ENCODE peak calls at places on chromosome 12, in four cellular contexts. One of them, this sample, is unnamed.

GRCh38 chr12:79822475-79822874 is 112.4 kb downstream of the PPP1R12A start:
- DNase-seq in heart left ventricle: no peak
- DNase-seq in GM23338: no peak
- DNase-seq in mucosa of descending colon: no peak
- DNase-seq in this sample: no peak

GRCh38 chr12:112010415-112011344 is 2.3 kb downstream of the TMEM116 start:
- DNase-seq in heart left ventricle: no peak
- DNase-seq in GM23338: no peak
- DNase-seq in mucosa of descending colon: no peak
- DNase-seq in this sample: no peak

GRCh38 chr12:75661927-75662326 is 150.5 kb upstream of the KRR1 start:
- DNase-seq in heart left ventricle: no peak
- DNase-seq in GM23338: no peak
- DNase-seq in mucosa of descending colon: no peak
- DNase-seq in this sample: peak

GRCh38 chr12:63965936-63966602 is 121.6 kb downstream of the SRGAP1 start:
- DNase-seq in heart left ventricle: no peak
- DNase-seq in GM23338: no peak
- DNase-seq in mucosa of descending colon: no peak
- DNase-seq in this sample: no peak

GRCh38 chr12:68611094-68611818 is 557 bp downstream of the RAP1B start:
- DNase-seq in heart left ventricle: peak
- DNase-seq in GM23338: peak
- DNase-seq in mucosa of descending colon: peak
- DNase-seq in this sample: peak

GRCh38 chr12:81089412-81089811 is 11.5 kb downstream of the ACSS3 start:
- DNase-seq in heart left ventricle: no peak
- DNase-seq in GM23338: no peak
- DNase-seq in mucosa of descending colon: no peak
- DNase-seq in this sample: no peak

GRCh38 chr12:105257321-105257728 is 21.4 kb upstream of the APPL2 start:
- DNase-seq in heart left ventricle: no peak
- DNase-seq in GM23338: no peak
- DNase-seq in mucosa of descending colon: no peak
- DNase-seq in this sample: peak

GRCh38 chr12:81329088-81329487 is 251.2 kb downstream of the ACSS3 start:
- DNase-seq in heart left ventricle: no peak
- DNase-seq in GM23338: peak
- DNase-seq in mucosa of descending colon: no peak
- DNase-seq in this sample: peak

GRCh38 chr12:58920102-58920955 is at the start of gene LRIG3:
- DNase-seq in heart left ventricle: peak
- DNase-seq in GM23338: peak
- DNase-seq in mucosa of descending colon: peak
- DNase-seq in this sample: peak

GRCh38 chr12:46205293-46205692 is 63.5 kb downstream of the SLC38A1 start:
- DNase-seq in heart left ventricle: no peak
- DNase-seq in GM23338: no peak
- DNase-seq in mucosa of descending colon: no peak
- DNase-seq in this sample: peak

GRCh38 chr12:130254476-130255276 is 83.0 kb upstream of the PIWIL1 start:
- DNase-seq in heart left ventricle: no peak
- DNase-seq in GM23338: no peak
- DNase-seq in mucosa of descending colon: no peak
- DNase-seq in this sample: no peak

GRCh38 chr12:39685854-39686608 is 66.4 kb upstream of the ABCD2 start:
- DNase-seq in heart left ventricle: no peak
- DNase-seq in GM23338: no peak
- DNase-seq in mucosa of descending colon: no peak
- DNase-seq in this sample: no peak

GRCh38 chr12:133226690-133227089 is 9.0 kb downstream of the ANHX start:
- DNase-seq in heart left ventricle: no peak
- DNase-seq in GM23338: no peak
- DNase-seq in mucosa of descending colon: no peak
- DNase-seq in this sample: no peak

GRCh38 chr12:12333980-12334709 is 15.9 kb downstream of the MANSC1 start:
- DNase-seq in heart left ventricle: peak
- DNase-seq in GM23338: peak
- DNase-seq in mucosa of descending colon: peak
- DNase-seq in this sample: peak

GRCh38 chr12:62604856-62605255 is 138.2 kb downstream of the MON2 start:
- DNase-seq in heart left ventricle: no peak
- DNase-seq in GM23338: no peak
- DNase-seq in mucosa of descending colon: no peak
- DNase-seq in this sample: peak

GRCh38 chr12:111546758-111547383 is 52.2 kb downstream of the ATXN2 start:
- DNase-seq in heart left ventricle: no peak
- DNase-seq in GM23338: no peak
- DNase-seq in mucosa of descending colon: no peak
- DNase-seq in this sample: peak

GRCh38 chr12:49806877-49807276 is 21.3 kb downstream of the NCKAP5L start:
- DNase-seq in heart left ventricle: no peak
- DNase-seq in GM23338: no peak
- DNase-seq in mucosa of descending colon: no peak
- DNase-seq in this sample: no peak

GRCh38 chr12:110244829-110245228 is 36.2 kb upstream of the ATP2A2 start:
- DNase-seq in heart left ventricle: peak
- DNase-seq in GM23338: peak
- DNase-seq in mucosa of descending colon: no peak
- DNase-seq in this sample: no peak

GRCh38 chr12:54381136-54381535 is 3.4 kb downstream of the ZNF385A start:
- DNase-seq in heart left ventricle: no peak
- DNase-seq in GM23338: no peak
- DNase-seq in mucosa of descending colon: no peak
- DNase-seq in this sample: no peak

GRCh38 chr12:54376596-54377468 is 7.7 kb downstream of the ZNF385A start:
- DNase-seq in heart left ventricle: no peak
- DNase-seq in GM23338: no peak
- DNase-seq in mucosa of descending colon: no peak
- DNase-seq in this sample: no peak

GRCh38 chr12:54377797-54378515 is 6.6 kb downstream of the ZNF385A start:
- DNase-seq in heart left ventricle: no peak
- DNase-seq in GM23338: no peak
- DNase-seq in mucosa of descending colon: no peak
- DNase-seq in this sample: no peak

GRCh38 chr12:54379401-54380201 is 4.9 kb downstream of the ZNF385A start:
- DNase-seq in heart left ventricle: peak
- DNase-seq in GM23338: peak
- DNase-seq in mucosa of descending colon: peak
- DNase-seq in this sample: peak

DNA sequence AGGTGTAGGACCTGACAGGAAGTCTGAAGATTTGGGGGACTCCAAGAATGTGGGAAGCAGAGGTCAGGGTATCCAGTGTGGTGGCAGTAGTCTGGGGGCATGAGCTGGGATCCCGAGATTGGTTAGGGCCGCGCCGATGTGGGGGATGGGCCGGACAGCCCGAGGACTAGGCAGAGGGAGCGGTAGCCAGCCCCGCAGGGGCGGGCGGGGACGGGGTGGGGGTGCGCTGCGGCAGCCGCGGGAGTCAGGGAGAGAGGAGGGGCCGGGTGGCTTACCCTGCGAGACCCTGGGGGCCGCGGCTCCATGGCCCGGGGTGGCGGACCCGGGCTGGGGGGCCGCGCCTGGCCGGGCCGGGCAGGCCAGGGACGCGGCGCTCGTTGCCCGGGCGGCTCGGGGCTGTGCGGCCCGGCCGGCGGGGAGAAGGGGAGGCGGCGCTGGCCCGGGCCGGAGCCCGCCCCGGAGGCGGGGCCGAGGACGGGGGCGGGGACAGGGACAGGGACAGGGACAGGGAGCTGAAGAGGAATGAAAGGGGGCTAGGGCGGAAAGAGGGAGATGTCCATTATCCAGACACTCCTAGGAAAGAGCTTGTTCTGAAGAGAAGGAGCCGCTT is 5.6 kb downstream of the ZNF385A start:
- DNase-seq in heart left ventricle: peak
- DNase-seq in GM23338: peak
- DNase-seq in mucosa of descending colon: no peak
- DNase-seq in this sample: no peak
- H3K4me3 ChIP-seq in heart left ventricle: peak
- H3K4me3 ChIP-seq in GM23338: peak
- H3K4me3 ChIP-seq in mucosa of descending colon: no peak
- H3K4me3 ChIP-seq in this sample: peak

DNA sequence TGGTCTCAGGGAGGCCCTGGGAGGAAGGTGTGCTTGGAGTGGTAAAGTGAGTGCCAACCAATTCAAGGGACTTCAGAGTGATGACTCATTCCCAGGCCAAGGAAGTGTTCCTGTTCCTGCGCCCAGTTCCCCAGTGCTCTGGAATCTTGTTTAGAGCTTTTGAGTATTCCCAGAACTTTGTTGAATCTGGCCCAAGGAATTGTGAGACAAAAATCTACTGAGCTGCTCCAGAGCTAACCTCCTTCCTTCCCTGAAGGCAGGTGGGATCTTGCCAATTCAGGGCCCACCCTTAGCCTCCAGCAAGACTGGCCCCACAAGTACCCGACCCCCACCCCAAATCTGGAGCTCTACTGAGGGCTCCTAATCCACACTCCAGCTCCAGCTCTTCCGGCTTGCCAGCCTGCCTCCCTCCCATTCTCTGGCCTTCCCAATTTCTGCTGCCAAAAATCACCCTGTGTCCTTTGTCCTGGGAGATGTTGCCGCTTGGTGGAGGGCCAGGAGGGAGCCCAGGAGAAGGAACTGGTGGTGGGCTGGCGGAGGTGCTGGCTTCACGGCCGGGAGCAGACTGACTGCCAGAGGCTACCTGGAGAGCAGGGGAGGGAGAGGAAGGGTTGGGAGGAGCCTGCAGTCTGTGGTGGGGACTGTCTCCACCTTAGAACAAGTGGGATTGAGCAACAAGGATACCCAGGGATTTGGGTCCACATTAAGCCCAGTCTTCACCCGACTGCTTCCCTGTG is 2.0 kb upstream of the ATN1 start:
- DNase-seq in heart left ventricle: peak
- DNase-seq in GM23338: peak
- DNase-seq in mucosa of descending colon: peak
- DNase-seq in this sample: peak
- TF ChIP-seq CTCF in heart left ventricle: no peak
- TF ChIP-seq CTCF in GM23338: no peak
- TF ChIP-seq CTCF in mucosa of descending colon: no peak
- TF ChIP-seq CTCF in this sample: no peak

GRCh38 chr12:53182836-53183235 is 2.1 kb upstream of the CSAD start:
- DNase-seq in heart left ventricle: no peak
- DNase-seq in GM23338: no peak
- DNase-seq in mucosa of descending colon: no peak
- DNase-seq in this sample: peak
- H3K4me3 ChIP-seq in heart left ventricle: no peak
- H3K4me3 ChIP-seq in GM23338: no peak
- H3K4me3 ChIP-seq in mucosa of descending colon: no peak
- H3K4me3 ChIP-seq in this sample: no peak

GRCh38 chr12:52250048-52250990 is 17.3 kb downstream of the KRT7 start:
- DNase-seq in heart left ventricle: no peak
- DNase-seq in GM23338: peak
- DNase-seq in mucosa of descending colon: no peak
- DNase-seq in this sample: no peak
- TF ChIP-seq CTCF in heart left ventricle: no peak
- TF ChIP-seq CTCF in GM23338: peak
- TF ChIP-seq CTCF in mucosa of descending colon: no peak
- TF ChIP-seq CTCF in this sample: no peak

GRCh38 chr12:55703288-55703687 is 4.4 kb downstream of the ITGA7 start:
- DNase-seq in heart left ventricle: peak
- DNase-seq in GM23338: no peak
- DNase-seq in mucosa of descending colon: no peak
- DNase-seq in this sample: no peak

GRCh38 chr12:55703976-55704761 is 3.5 kb downstream of the ITGA7 start:
- DNase-seq in heart left ventricle: peak
- DNase-seq in GM23338: no peak
- DNase-seq in mucosa of descending colon: no peak
- DNase-seq in this sample: no peak

GRCh38 chr12:55700255-55701018 is 7.3 kb downstream of the ITGA7 start:
- DNase-seq in heart left ventricle: peak
- DNase-seq in GM23338: no peak
- DNase-seq in mucosa of descending colon: no peak
- DNase-seq in this sample: no peak

GRCh38 chr12:55704824-55705780 is 2.6 kb downstream of the ITGA7 start:
- DNase-seq in heart left ventricle: no peak
- DNase-seq in GM23338: no peak
- DNase-seq in mucosa of descending colon: no peak
- DNase-seq in this sample: no peak

DNA sequence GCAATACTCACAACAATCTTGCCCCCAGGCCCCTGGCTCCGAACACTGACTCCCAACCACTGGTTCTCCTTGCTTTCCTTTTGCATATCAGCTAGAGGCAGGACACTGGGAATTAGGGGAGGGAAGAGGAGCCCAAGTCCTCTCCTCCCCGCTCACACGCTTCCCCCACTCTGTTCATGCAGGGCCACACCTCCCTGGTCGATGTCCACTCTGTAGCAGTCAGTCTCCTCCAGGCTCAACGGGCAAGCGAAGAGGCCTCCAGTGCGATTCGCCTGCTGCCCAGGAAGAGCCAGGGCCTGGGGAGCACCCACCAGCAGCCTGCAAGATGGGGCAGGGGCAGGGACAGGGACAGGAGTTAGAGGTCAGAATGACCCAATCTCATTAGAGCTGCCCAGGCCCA is 4.8 kb downstream of the ITGA7 start:
- DNase-seq in heart left ventricle: no peak
- DNase-seq in GM23338: no peak
- DNase-seq in mucosa of descending colon: no peak
- DNase-seq in this sample: no peak
- H3K4me3 ChIP-seq in heart left ventricle: no peak
- H3K4me3 ChIP-seq in GM23338: no peak
- H3K4me3 ChIP-seq in mucosa of descending colon: no peak
- H3K4me3 ChIP-seq in this sample: no peak

GRCh38 chr12:57452937-57453509 is 2.1 kb upstream of the INHBE start:
- DNase-seq in heart left ventricle: peak
- DNase-seq in GM23338: peak
- DNase-seq in mucosa of descending colon: no peak
- DNase-seq in this sample: peak
- TF ChIP-seq CTCF in heart left ventricle: peak
- TF ChIP-seq CTCF in GM23338: peak
- TF ChIP-seq CTCF in mucosa of descending colon: peak
- TF ChIP-seq CTCF in this sample: peak

This sample was measured in fibroblast of mammary gland.